ENCODE peak calls at places on chromosomes 6 and 20, in five cellular contexts. J is adipocyte, O is mesendoderm, I is ovary, U is lower lobe of right lung. M is an unnamed sample.
A peak's percentile ranks its signal among the peaks of the same experiment; 100 is the strongest.

GRCh38 chr6:136784910-136785746 is 7.1 kb downstream of the MAP3K5 start:
- DNase-seq in J (no peak), O (peak; percentile 13), I (peak; percentile 59), U (peak; percentile 85), M (peak; percentile 79)

GRCh38 chr20:59560588-59561227 is 43.6 kb upstream of the PHACTR3 start:
- DNase-seq in J (peak; percentile 58), O (peak; percentile 52), I (no peak), U (no peak), M (no peak)

GRCh38 chr6:10528170-10528981 is 7.2 kb downstream of the GCNT2 start:
- DNase-seq in J (peak; percentile 44), O (peak; percentile 40), I (no peak), U (no peak), M (no peak)

GRCh38 chr6:125201961-125202729 is 48.6 kb downstream of the TPD52L1 start:
- DNase-seq in J (peak; percentile 93), O (peak; percentile 36), I (peak; percentile 52), U (peak; percentile 70), M (peak; percentile 86)

GRCh38 chr6:33108307-33108706 is 32.5 kb downstream of the HLA-DPB1 start:
- DNase-seq in J (no peak), O (no peak), I (no peak), U (no peak), M (no peak)

GRCh38 chr6:106514281-106514885 is 114.9 kb downstream of the RTN4IP1 start:
- DNase-seq in J (no peak), O (no peak), I (no peak), U (no peak), M (no peak)

GRCh38 chr6:130018292-130018829 is at the start of gene L3MBTL3:
- DNase-seq in J (peak; percentile 95), O (peak; percentile 92), I (peak; percentile 88), U (peak; percentile 93), M (peak; percentile 94)

GRCh38 chr6:125512621-125513020 is 210.9 kb upstream of the HDDC2 start:
- DNase-seq in J (no peak), O (peak; percentile 61), I (no peak), U (no peak), M (no peak)

GRCh38 chr6:130293800-130294199 is 71.0 kb upstream of the SAMD3 start:
- DNase-seq in J (peak; percentile 80), O (peak; percentile 88), I (no peak), U (no peak), M (no peak)

GRCh38 chr6:108896111-108896661 is 48.0 kb downstream of the ARMC2 start:
- DNase-seq in J (peak; percentile 87), O (no peak), I (no peak), U (no peak), M (no peak)

GRCh38 chr20:44336086-44336485 is 757 bp upstream of the R3HDML start:
- DNase-seq in J (no peak), O (peak; percentile 71), I (no peak), U (no peak), M (no peak)

GRCh38 chr6:107323133-107323785 is 136.1 kb downstream of the PDSS2 start:
- DNase-seq in J (peak; percentile 46), O (no peak), I (no peak), U (no peak), M (no peak)

GRCh38 chr6:164967102-164967501 is 342.3 kb downstream of the C6orf118 start:
- DNase-seq in J (no peak), O (peak; percentile 13), I (no peak), U (no peak), M (no peak)

GRCh38 chr20:48912065-48912464 is 9.4 kb upstream of the ARFGEF2 start:
- DNase-seq in J (no peak), O (no peak), I (no peak), U (no peak), M (no peak)

GRCh38 chr20:58755062-58755697 is 62.6 kb downstream of the NPEPL1 start:
- DNase-seq in J (no peak), O (no peak), I (no peak), U (no peak), M (no peak)

GRCh38 chr20:17998446-17998845 is 29.6 kb downstream of the MGME1 start:
- DNase-seq in J (no peak), O (no peak), I (no peak), U (no peak), M (no peak)

GRCh38 chr6:168007592-168008338 is 10.3 kb downstream of the KIF25 start:
- DNase-seq in J (peak; percentile 87), O (peak; percentile 41), I (no peak), U (peak; percentile 51), M (peak; percentile 65)

DNA sequence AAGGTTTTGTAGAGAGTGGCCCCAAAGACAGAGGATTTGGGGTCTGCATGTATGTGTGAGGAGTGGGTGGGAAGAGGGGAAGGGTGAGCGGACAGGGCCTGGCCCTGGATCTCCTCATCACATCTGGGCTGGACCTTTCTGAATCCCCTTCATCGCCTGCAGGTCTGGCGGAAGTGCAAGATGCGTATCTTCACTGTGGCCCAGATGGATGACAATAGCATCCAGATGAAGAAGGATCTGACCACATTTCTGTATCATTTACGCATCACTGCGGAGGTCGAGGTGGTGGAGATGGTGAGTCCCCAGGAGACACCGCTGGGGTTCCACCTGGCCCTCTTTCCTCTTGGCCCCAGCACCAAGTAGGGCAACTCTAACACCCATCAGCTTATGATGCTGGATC is 24.4 kb downstream of the SLC12A5 start:
- DNase-seq in J (no peak), O (no peak), I (no peak), U (no peak), M (no peak)
- H3K27me3 ChIP-seq in J (peaks cover 60% of the 10 kb centered on the region), O (peaks cover 12% of the 10 kb centered on the region), I (no peaks in the 10 kb centered on the region), U (peaks cover 35% of the 10 kb centered on the region), M (no peaks in the 10 kb centered on the region)

GRCh38 chr6:79668381-79668780 is 37.3 kb downstream of the SH3BGRL2 start:
- DNase-seq in J (no peak), O (no peak), I (no peak), U (no peak), M (no peak)
- H3K4me1 ChIP-seq in J (peaks cover 6% of the 10 kb centered on the region), O (no peaks in the 10 kb centered on the region), I (peaks cover 2% of the 10 kb centered on the region), U (peaks cover 21% of the 10 kb centered on the region), M (no peaks in the 10 kb centered on the region)

GRCh38 chr6:42935322-42935721 is 6.0 kb downstream of the CNPY3 start:
- DNase-seq in J (no peak), O (no peak), I (no peak), U (no peak), M (no peak)

GRCh38 chr6:42929088-42929927 is at the start of gene CNPY3:
- DNase-seq in J (peak; percentile 97), O (peak; percentile 100), I (peak; percentile 89), U (peak; percentile 96), M (peak; percentile 98)

GRCh38 chr6:42933195-42933594 is 3.9 kb downstream of the CNPY3 start:
- DNase-seq in J (no peak), O (no peak), I (no peak), U (no peak), M (no peak)

GRCh38 chr6:42929928-42930360 is 664 bp downstream of the CNPY3 start:
- DNase-seq in J (peak; percentile 83), O (no peak), I (no peak), U (peak; percentile 59), M (no peak)

GRCh38 chr6:42932412-42932811 is 3.1 kb downstream of the CNPY3 start:
- DNase-seq in J (no peak), O (no peak), I (no peak), U (no peak), M (no peak)
- H3K4me3 ChIP-seq in J (no peak overlapping the region), O (no peak overlapping the region), I (no peak overlapping the region), U (no peak overlapping the region), M (no peak overlapping the region)

GRCh38 chr20:22796465-22797077 is 212.2 kb upstream of the FOXA2 start:
- DNase-seq in J (peak; percentile 66), O (no peak), I (no peak), U (no peak), M (no peak)

GRCh38 chr20:22794200-22794599 is 209.8 kb upstream of the FOXA2 start:
- DNase-seq in J (peak; percentile 40), O (no peak), I (no peak), U (no peak), M (no peak)

GRCh38 chr20:22797103-22797502 is 212.7 kb upstream of the FOXA2 start:
- DNase-seq in J (no peak), O (no peak), I (no peak), U (no peak), M (no peak)

GRCh38 chr20:22795897-22796296 is 211.5 kb upstream of the FOXA2 start:
- DNase-seq in J (peak; percentile 97), O (peak; percentile 41), I (peak; percentile 52), U (no peak), M (peak; percentile 66)

GRCh38 chr20:22795455-22795854 is 211.1 kb upstream of the FOXA2 start:
- DNase-seq in J (no peak), O (no peak), I (no peak), U (no peak), M (no peak)
- H3K27me3 ChIP-seq in J (no peaks in the 10 kb centered on the region), O (no peaks in the 10 kb centered on the region), I (no peaks in the 10 kb centered on the region), U (no peaks in the 10 kb centered on the region), M (no peaks in the 10 kb centered on the region)

DNA sequence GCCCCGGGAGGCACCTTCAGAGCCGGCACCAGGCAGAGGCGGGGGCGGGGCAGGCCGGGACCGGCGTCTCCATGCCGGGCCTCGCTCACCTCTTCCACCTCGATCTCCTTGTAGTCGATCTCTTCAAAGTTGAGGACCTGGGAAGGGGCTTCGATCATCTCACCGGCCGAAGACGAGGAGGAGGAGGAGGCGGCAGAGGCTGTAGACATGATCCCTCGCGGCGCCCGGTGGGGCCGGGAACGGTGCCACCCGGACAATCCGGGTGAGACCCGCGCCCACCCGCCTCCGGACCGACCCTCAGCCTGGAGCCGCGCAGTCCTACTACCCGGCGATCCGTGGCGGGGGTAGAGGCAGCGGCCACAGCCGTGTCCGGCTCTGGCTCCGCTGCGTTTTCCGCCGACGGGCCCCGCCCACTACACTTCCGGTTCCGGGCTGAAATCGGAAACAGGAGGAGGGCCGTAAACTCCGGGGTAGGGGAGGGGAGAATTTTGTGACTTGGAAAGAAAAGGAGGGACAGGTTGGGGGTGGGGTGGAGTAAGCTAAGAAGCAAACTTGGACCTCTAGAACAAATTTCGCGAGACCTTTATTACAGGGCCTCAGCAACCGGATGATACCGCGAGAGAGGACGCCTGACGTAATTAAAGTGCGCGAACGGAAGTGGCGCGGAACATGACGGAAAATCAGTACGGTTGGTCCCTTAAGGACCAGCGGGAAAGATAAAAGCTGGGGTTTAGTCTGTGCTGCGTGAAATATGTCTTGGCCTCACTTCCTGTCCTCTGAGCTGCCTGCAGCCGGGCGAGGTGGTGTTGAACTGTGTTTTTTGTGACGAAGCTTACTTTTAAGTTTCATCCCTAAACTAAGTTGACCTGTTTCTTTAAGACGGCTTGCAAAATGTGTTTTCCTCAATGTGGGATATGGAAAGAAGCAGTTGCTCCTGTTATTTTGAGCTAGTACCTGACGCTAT is at the start of gene MAP3K7:
- DNase-seq in J (peak; percentile 98), O (peak; percentile 99), I (peak; percentile 96), U (peak; percentile 91), M (peak; percentile 96)
- H3K4me1 ChIP-seq in J (peaks cover 42% of the 10 kb centered on the region), O (no peaks in the 10 kb centered on the region), I (no peaks in the 10 kb centered on the region), U (peaks cover 23% of the 10 kb centered on the region), M (no peaks in the 10 kb centered on the region)

GRCh38 chr20:35842361-35842760 is 70.5 kb downstream of the PHF20 start:
- DNase-seq in J (no peak), O (no peak), I (no peak), U (no peak), M (no peak)
- H3K4me3 ChIP-seq in J (no peak overlapping the region), O (no peak overlapping the region), I (no peak overlapping the region), U (no peak overlapping the region), M (no peak overlapping the region)

DNA sequence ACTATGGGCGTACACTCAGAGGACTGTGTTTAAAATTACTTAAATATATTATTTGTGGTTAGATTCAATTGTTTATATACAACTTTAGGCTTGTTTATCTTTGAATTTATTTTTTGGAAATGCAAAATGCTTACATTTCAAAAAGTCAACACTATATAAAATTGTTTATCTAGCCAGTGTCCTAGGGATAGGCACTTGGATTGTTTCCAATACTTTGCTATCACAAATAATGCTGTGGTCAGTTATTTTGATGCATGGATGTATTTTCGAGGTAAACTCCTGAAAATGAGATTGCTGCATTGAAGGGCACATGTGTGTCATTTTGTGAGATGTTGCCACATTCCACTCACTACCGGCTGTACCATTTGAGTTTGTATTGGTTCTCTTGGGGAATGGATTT is 213.9 kb downstream of the SLC24A3 start:
- DNase-seq in J (no peak), O (no peak), I (no peak), U (no peak), M (no peak)
- H3K27me3 ChIP-seq in J (peaks cover 17% of the 10 kb centered on the region), O (no peaks in the 10 kb centered on the region), I (no peaks in the 10 kb centered on the region), U (no peaks in the 10 kb centered on the region), M (no peaks in the 10 kb centered on the region)

M was measured in aorta.